ENCODE peak calls at places on chromosomes 6 and 20, in nine cellular contexts. One of them, this sample, is unnamed.
A peak's percentile ranks its signal among the peaks of the same experiment; 100 is the strongest.

GRCh38 chr20:48260370-48260769 is 475.1 kb upstream of the SULF2 start:
- DNase-seq in OCI-LY7: no peak
- DNase-seq in A549: no peak
- DNase-seq in lower leg skin: peak; percentile 84
- DNase-seq in SJSA1: no peak
- DNase-seq in Karpas-422: no peak
- DNase-seq in cardiac muscle cell: no peak
- DNase-seq in GM23248: no peak
- DNase-seq in ovary: no peak
- DNase-seq in this sample: peak; percentile 73

GRCh38 chr6:33280539-33280938 is 3.6 kb downstream of the B3GALT4 start:
- DNase-seq in GM23248: no peak
- DNase-seq in cardiac muscle cell: no peak
- DNase-seq in ovary: no peak
- DNase-seq in OCI-LY7: no peak
- DNase-seq in lower leg skin: no peak
- DNase-seq in A549: no peak
- DNase-seq in Karpas-422: no peak
- DNase-seq in SJSA1: no peak
- DNase-seq in this sample: no peak

GRCh38 chr6:22471746-22472145 is 97.6 kb upstream of the HDGFL1 start:
- DNase-seq in SJSA1: no peak
- DNase-seq in A549: no peak
- DNase-seq in Karpas-422: no peak
- DNase-seq in ovary: no peak
- DNase-seq in lower leg skin: no peak
- DNase-seq in OCI-LY7: no peak
- DNase-seq in cardiac muscle cell: no peak
- DNase-seq in GM23248: no peak
- DNase-seq in this sample: no peak

GRCh38 chr6:22294301-22294700 is 2.5 kb downstream of the PRL start:
- DNase-seq in OCI-LY7: no peak
- DNase-seq in ovary: no peak
- DNase-seq in cardiac muscle cell: no peak
- DNase-seq in GM23248: no peak
- DNase-seq in Karpas-422: no peak
- DNase-seq in SJSA1: no peak
- DNase-seq in A549: no peak
- DNase-seq in lower leg skin: no peak
- DNase-seq in this sample: peak; percentile 36

GRCh38 chr6:17928514-17929430 is 58.7 kb downstream of the KIF13A start:
- DNase-seq in cardiac muscle cell: peak; percentile 56
- DNase-seq in lower leg skin: no peak
- DNase-seq in SJSA1: peak; percentile 76
- DNase-seq in A549: no peak
- DNase-seq in ovary: no peak
- DNase-seq in GM23248: peak; percentile 79
- DNase-seq in Karpas-422: no peak
- DNase-seq in OCI-LY7: no peak
- DNase-seq in this sample: no peak

GRCh38 chr20:56363491-56363890 is 4.7 kb downstream of the FAM210B start:
- DNase-seq in cardiac muscle cell: no peak
- DNase-seq in Karpas-422: no peak
- DNase-seq in ovary: no peak
- DNase-seq in A549: no peak
- DNase-seq in lower leg skin: no peak
- DNase-seq in GM23248: no peak
- DNase-seq in SJSA1: no peak
- DNase-seq in OCI-LY7: no peak
- DNase-seq in this sample: no peak

GRCh38 chr6:108555399-108556052 is 5.2 kb upstream of the FOXO3 start:
- DNase-seq in cardiac muscle cell: no peak
- DNase-seq in OCI-LY7: no peak
- DNase-seq in A549: no peak
- DNase-seq in Karpas-422: no peak
- DNase-seq in lower leg skin: no peak
- DNase-seq in SJSA1: no peak
- DNase-seq in ovary: no peak
- DNase-seq in GM23248: no peak
- DNase-seq in this sample: no peak

GRCh38 chr6:17116090-17116387 is 14.2 kb downstream of the STMND1 start:
- DNase-seq in lower leg skin: no peak
- DNase-seq in Karpas-422: no peak
- DNase-seq in cardiac muscle cell: no peak
- DNase-seq in OCI-LY7: no peak
- DNase-seq in A549: no peak
- DNase-seq in GM23248: no peak
- DNase-seq in SJSA1: no peak
- DNase-seq in ovary: no peak
- DNase-seq in this sample: no peak

GRCh38 chr20:52104546-52105044 is 87.0 kb downstream of the ZFP64 start:
- DNase-seq in cardiac muscle cell: peak; percentile 27
- DNase-seq in Karpas-422: no peak
- DNase-seq in SJSA1: no peak
- DNase-seq in OCI-LY7: no peak
- DNase-seq in lower leg skin: no peak
- DNase-seq in GM23248: peak; percentile 49
- DNase-seq in A549: no peak
- DNase-seq in ovary: no peak
- DNase-seq in this sample: no peak

GRCh38 chr6:17482711-17483110 is 89.3 kb downstream of the CAP2 start:
- DNase-seq in GM23248: no peak
- DNase-seq in ovary: no peak
- DNase-seq in A549: no peak
- DNase-seq in cardiac muscle cell: no peak
- DNase-seq in lower leg skin: peak; percentile 21
- DNase-seq in SJSA1: no peak
- DNase-seq in OCI-LY7: no peak
- DNase-seq in Karpas-422: no peak
- DNase-seq in this sample: no peak

GRCh38 chr6:148358196-148358785 is 15.7 kb downstream of the SASH1 start:
- DNase-seq in ovary: peak; percentile 45
- DNase-seq in lower leg skin: no peak
- DNase-seq in GM23248: peak; percentile 68
- DNase-seq in Karpas-422: peak; percentile 15
- DNase-seq in A549: no peak
- DNase-seq in cardiac muscle cell: peak; percentile 90
- DNase-seq in SJSA1: no peak
- DNase-seq in OCI-LY7: no peak
- DNase-seq in this sample: no peak

GRCh38 chr6:26420607-26421235 is 18.6 kb downstream of the BTN3A1 start:
- DNase-seq in SJSA1: peak; percentile 76
- DNase-seq in OCI-LY7: peak; percentile 62
- DNase-seq in lower leg skin: no peak
- DNase-seq in Karpas-422: peak; percentile 79
- DNase-seq in ovary: peak; percentile 31
- DNase-seq in A549: peak; percentile 26
- DNase-seq in GM23248: peak; percentile 52
- DNase-seq in cardiac muscle cell: peak; percentile 52
- DNase-seq in this sample: peak; percentile 68
- H3K4me3 ChIP-seq in SJSA1: peak overlapping the region; percentile 70
- H3K4me3 ChIP-seq in OCI-LY7: peak overlapping the region; percentile 76
- H3K4me3 ChIP-seq in lower leg skin: no peak overlapping the region
- H3K4me3 ChIP-seq in Karpas-422: peak overlapping the region; percentile 84
- H3K4me3 ChIP-seq in ovary: peak overlapping the region; percentile 69
- H3K4me3 ChIP-seq in A549: peak overlapping the region; percentile 56
- H3K4me3 ChIP-seq in GM23248: peak overlapping the region; percentile 99
- H3K4me3 ChIP-seq in cardiac muscle cell: peak overlapping the region; percentile 91
- H3K4me3 ChIP-seq in this sample: peak overlapping the region; percentile 69

GRCh38 chr20:53847843-53848185 is 222.6 kb downstream of the BCAS1 start:
- DNase-seq in OCI-LY7: no peak
- DNase-seq in lower leg skin: no peak
- DNase-seq in Karpas-422: no peak
- DNase-seq in SJSA1: no peak
- DNase-seq in ovary: no peak
- DNase-seq in GM23248: no peak
- DNase-seq in A549: no peak
- DNase-seq in cardiac muscle cell: no peak
- DNase-seq in this sample: no peak

GRCh38 chr20:53847118-53847842 is 223.1 kb downstream of the BCAS1 start:
- DNase-seq in cardiac muscle cell: no peak
- DNase-seq in OCI-LY7: peak; percentile 82
- DNase-seq in SJSA1: no peak
- DNase-seq in Karpas-422: no peak
- DNase-seq in ovary: no peak
- DNase-seq in lower leg skin: no peak
- DNase-seq in A549: no peak
- DNase-seq in GM23248: no peak
- DNase-seq in this sample: no peak

GRCh38 chr20:53849471-53850059 is 220.8 kb downstream of the BCAS1 start:
- DNase-seq in A549: no peak
- DNase-seq in cardiac muscle cell: no peak
- DNase-seq in lower leg skin: no peak
- DNase-seq in ovary: no peak
- DNase-seq in OCI-LY7: no peak
- DNase-seq in SJSA1: no peak
- DNase-seq in Karpas-422: no peak
- DNase-seq in GM23248: no peak
- DNase-seq in this sample: no peak

GRCh38 chr20:53846640-53847039 is 223.8 kb downstream of the BCAS1 start:
- DNase-seq in lower leg skin: no peak
- DNase-seq in GM23248: no peak
- DNase-seq in OCI-LY7: no peak
- DNase-seq in A549: no peak
- DNase-seq in ovary: no peak
- DNase-seq in SJSA1: no peak
- DNase-seq in Karpas-422: no peak
- DNase-seq in cardiac muscle cell: no peak
- DNase-seq in this sample: no peak

GRCh38 chr20:53848304-53848703 is 222.1 kb downstream of the BCAS1 start:
- DNase-seq in lower leg skin: no peak
- DNase-seq in ovary: no peak
- DNase-seq in SJSA1: no peak
- DNase-seq in A549: no peak
- DNase-seq in GM23248: no peak
- DNase-seq in cardiac muscle cell: no peak
- DNase-seq in Karpas-422: no peak
- DNase-seq in OCI-LY7: peak; percentile 54
- DNase-seq in this sample: no peak
- H3K4me3 ChIP-seq in lower leg skin: no peak overlapping the region
- H3K4me3 ChIP-seq in ovary: no peak overlapping the region
- H3K4me3 ChIP-seq in SJSA1: no peak overlapping the region
- H3K4me3 ChIP-seq in A549: no peak overlapping the region
- H3K4me3 ChIP-seq in GM23248: no peak overlapping the region
- H3K4me3 ChIP-seq in cardiac muscle cell: no peak overlapping the region
- H3K4me3 ChIP-seq in Karpas-422: no peak overlapping the region
- H3K4me3 ChIP-seq in OCI-LY7: peak overlapping the region; percentile 59
- H3K4me3 ChIP-seq in this sample: no peak overlapping the region

DNA sequence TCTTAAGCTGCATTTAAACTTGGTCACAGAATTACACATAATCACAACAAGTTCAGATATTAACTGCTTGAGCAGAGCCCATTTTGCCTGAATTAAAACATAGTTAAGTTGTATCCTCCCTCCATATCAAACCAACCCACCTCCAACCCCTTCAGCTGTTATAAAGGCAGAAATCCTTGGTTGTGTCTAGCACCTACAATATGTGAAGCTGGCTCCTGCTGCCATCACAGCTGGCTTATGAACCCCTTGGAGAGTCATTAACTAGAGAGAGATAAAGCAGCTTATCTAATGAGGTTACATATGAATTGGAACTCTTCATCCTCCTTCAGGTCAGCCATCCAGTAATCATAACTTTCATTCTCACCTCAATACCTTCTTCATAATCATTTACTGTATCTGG is 101.8 kb downstream of the EPHA7 start:
- DNase-seq in SJSA1: no peak
- DNase-seq in lower leg skin: no peak
- DNase-seq in OCI-LY7: no peak
- DNase-seq in Karpas-422: no peak
- DNase-seq in A549: no peak
- DNase-seq in ovary: no peak
- DNase-seq in cardiac muscle cell: no peak
- DNase-seq in GM23248: no peak
- DNase-seq in this sample: peak; percentile 32
- H3K4me3 ChIP-seq in SJSA1: no peak overlapping the region
- H3K4me3 ChIP-seq in lower leg skin: no peak overlapping the region
- H3K4me3 ChIP-seq in OCI-LY7: no peak overlapping the region
- H3K4me3 ChIP-seq in Karpas-422: no peak overlapping the region
- H3K4me3 ChIP-seq in A549: no peak overlapping the region
- H3K4me3 ChIP-seq in ovary: no peak overlapping the region
- H3K4me3 ChIP-seq in cardiac muscle cell: no peak overlapping the region
- H3K4me3 ChIP-seq in GM23248: no peak overlapping the region
- H3K4me3 ChIP-seq in this sample: no peak overlapping the region

GRCh38 chr20:29874476-29875202 is 1382.8 kb upstream of the DEFB115 start:
- DNase-seq in ovary: no peak
- DNase-seq in OCI-LY7: no peak
- DNase-seq in GM23248: no peak
- DNase-seq in Karpas-422: no peak
- DNase-seq in SJSA1: no peak
- DNase-seq in lower leg skin: peak; percentile 78
- DNase-seq in A549: no peak
- DNase-seq in cardiac muscle cell: no peak
- DNase-seq in this sample: no peak

GRCh38 chr20:29878281-29878741 is 1379.2 kb upstream of the DEFB115 start:
- DNase-seq in Karpas-422: no peak
- DNase-seq in A549: peak; percentile 55
- DNase-seq in GM23248: peak; percentile 49
- DNase-seq in cardiac muscle cell: peak; percentile 35
- DNase-seq in SJSA1: no peak
- DNase-seq in ovary: no peak
- DNase-seq in lower leg skin: peak; percentile 88
- DNase-seq in OCI-LY7: no peak
- DNase-seq in this sample: peak; percentile 95

GRCh38 chr20:29876911-29877285 is 1380.6 kb upstream of the DEFB115 start:
- DNase-seq in OCI-LY7: no peak
- DNase-seq in GM23248: no peak
- DNase-seq in Karpas-422: no peak
- DNase-seq in cardiac muscle cell: no peak
- DNase-seq in lower leg skin: peak; percentile 82
- DNase-seq in SJSA1: no peak
- DNase-seq in ovary: no peak
- DNase-seq in A549: no peak
- DNase-seq in this sample: no peak

GRCh38 chr20:29873946-29874345 is 1383.5 kb upstream of the DEFB115 start:
- DNase-seq in lower leg skin: peak; percentile 93
- DNase-seq in cardiac muscle cell: peak; percentile 65
- DNase-seq in SJSA1: no peak
- DNase-seq in ovary: no peak
- DNase-seq in Karpas-422: peak; percentile 78
- DNase-seq in GM23248: peak; percentile 63
- DNase-seq in A549: no peak
- DNase-seq in OCI-LY7: peak; percentile 55
- DNase-seq in this sample: peak; percentile 63

DNA sequence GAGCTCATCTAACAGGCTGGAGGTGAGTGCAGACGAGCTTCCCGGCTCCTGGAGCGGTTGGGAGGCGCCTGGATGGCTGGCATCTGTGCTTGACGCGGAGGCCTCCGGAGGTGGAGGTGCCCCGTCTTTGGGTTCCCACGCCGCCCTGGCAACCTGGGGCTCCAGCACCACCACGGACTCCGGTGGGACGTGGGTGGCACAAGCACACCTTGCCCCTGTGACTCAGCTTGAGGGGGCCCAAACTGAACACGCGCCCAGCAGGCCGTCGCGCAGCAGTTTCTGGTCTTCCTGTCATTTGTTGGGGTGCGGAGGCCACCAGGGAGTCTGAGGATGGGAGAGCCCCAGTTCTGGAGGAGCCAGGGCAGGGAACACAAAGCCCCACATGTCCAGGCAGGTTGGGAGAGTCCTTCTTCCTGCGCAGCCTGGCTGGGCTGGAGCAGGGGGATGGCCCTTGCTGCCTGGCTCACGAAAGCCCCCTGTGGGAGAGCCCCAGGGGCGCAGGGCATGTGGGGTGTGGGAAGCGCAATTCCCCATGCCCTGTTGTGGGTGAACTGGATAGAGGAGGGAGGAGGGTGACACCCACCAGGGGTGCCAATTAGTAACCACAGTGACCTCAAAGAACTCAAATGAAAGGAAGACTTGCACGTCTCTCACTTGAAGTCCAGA is 1378.6 kb upstream of the DEFB115 start:
- DNase-seq in SJSA1: no peak
- DNase-seq in ovary: no peak
- DNase-seq in A549: no peak
- DNase-seq in lower leg skin: peak; percentile 85
- DNase-seq in OCI-LY7: no peak
- DNase-seq in GM23248: no peak
- DNase-seq in cardiac muscle cell: no peak
- DNase-seq in Karpas-422: no peak
- DNase-seq in this sample: no peak
- H3K4me3 ChIP-seq in SJSA1: no peak overlapping the region
- H3K4me3 ChIP-seq in ovary: no peak overlapping the region
- H3K4me3 ChIP-seq in A549: peak overlapping the region; percentile 63
- H3K4me3 ChIP-seq in lower leg skin: no peak overlapping the region
- H3K4me3 ChIP-seq in OCI-LY7: no peak overlapping the region
- H3K4me3 ChIP-seq in GM23248: no peak overlapping the region
- H3K4me3 ChIP-seq in cardiac muscle cell: no peak overlapping the region
- H3K4me3 ChIP-seq in Karpas-422: no peak overlapping the region
- H3K4me3 ChIP-seq in this sample: peak overlapping the region; percentile 36

This sample was measured in WERI-Rb-1.